ENCODE peak calls at places on chromosomes 3 and 15, in four cellular contexts. Z is Peyer's patch, D is HepG2, L is tibial nerve. G is an unnamed sample. For H3K27me3, the result is how much of the 10 kb centered on the place peaks cover.

GRCh38 chr15:43187544-43188155 is 2.4 kb downstream of the CCNDBP1 start:
- DNase-seq in Z (no peak), D (peak), L (no peak), G (no peak)

GRCh38 chr3:155080692-155081091 is 573 bp downstream of the MME start:
- DNase-seq in Z (no peak), D (no peak), L (no peak), G (no peak)

GRCh38 chr3:38455639-38456430 is 2.1 kb downstream of the ACVR2B start:
- DNase-seq in Z (no peak), D (no peak), L (no peak), G (no peak)

GRCh38 chr3:171420667-171421066 is 39.5 kb downstream of the TNIK start:
- DNase-seq in Z (no peak), D (no peak), L (no peak), G (no peak)

GRCh38 chr3:95434436-95434835 is 1371.6 kb downstream of the NSUN3 start:
- DNase-seq in Z (no peak), D (no peak), L (no peak), G (no peak)

GRCh38 chr3:12423918-12424634 is 60.2 kb upstream of the TSEN2 start:
- DNase-seq in Z (no peak), D (no peak), L (no peak), G (peak)

GRCh38 chr15:27059610-27060202 is 88.7 kb downstream of the GABRG3 start:
- DNase-seq in Z (no peak), D (peak), L (peak), G (no peak)

GRCh38 chr3:23325466-23326065 is 122.4 kb downstream of the UBE2E2 start:
- DNase-seq in Z (no peak), D (no peak), L (no peak), G (no peak)

GRCh38 chr3:105780114-105780513 is 88.7 kb downstream of the CBLB start:
- DNase-seq in Z (no peak), D (no peak), L (no peak), G (no peak)

GRCh38 chr3:41346698-41347097 is 147.4 kb downstream of the CTNNB1 start:
- DNase-seq in Z (no peak), D (no peak), L (no peak), G (no peak)

GRCh38 chr3:190064112-190064511 is 56.6 kb downstream of the P3H2 start:
- DNase-seq in Z (no peak), D (no peak), L (no peak), G (no peak)

GRCh38 chr15:80168421-80168820 is 15.6 kb downstream of the FAH start:
- DNase-seq in Z (no peak), D (no peak), L (no peak), G (no peak)

GRCh38 chr3:71244153-71245051 is 339.1 kb downstream of the FOXP1 start:
- DNase-seq in Z (no peak), D (no peak), L (no peak), G (no peak)

GRCh38 chr15:56245871-56246814 is 2.5 kb upstream of the RFX7 start:
- DNase-seq in Z (peak), D (peak), L (peak), G (peak)
- TF ChIP-seq POLR2A in Z (peak), D (peak), L (no peak), G (no peak)

GRCh38 chr3:33786565-33787327 is 11.7 kb upstream of the PDCD6IP start:
- DNase-seq in Z (no peak), D (no peak), L (no peak), G (no peak)
- H3K4me3 ChIP-seq in Z (no peak), D (peak), L (peak), G (no peak)

GRCh38 chr3:196225086-196225485 is 8.8 kb downstream of the SLC51A start:
- DNase-seq in Z (no peak), D (no peak), L (no peak), G (no peak)
- H3K27me3 ChIP-seq in Z (under half), D (under half), L (under half), G (under half)

GRCh38 chr3:129663045-129663446 is 56.6 kb upstream of the PLXND1 start:
- DNase-seq in Z (no peak), D (peak), L (no peak), G (no peak)

GRCh38 chr3:129665024-129665768 is 58.7 kb upstream of the PLXND1 start:
- DNase-seq in Z (no peak), D (peak), L (no peak), G (no peak)

GRCh38 chr3:129662230-129662629 is 55.8 kb upstream of the PLXND1 start:
- DNase-seq in Z (no peak), D (no peak), L (no peak), G (no peak)

GRCh38 chr3:129661766-129662165 is 55.3 kb upstream of the PLXND1 start:
- DNase-seq in Z (no peak), D (no peak), L (no peak), G (no peak)

DNA sequence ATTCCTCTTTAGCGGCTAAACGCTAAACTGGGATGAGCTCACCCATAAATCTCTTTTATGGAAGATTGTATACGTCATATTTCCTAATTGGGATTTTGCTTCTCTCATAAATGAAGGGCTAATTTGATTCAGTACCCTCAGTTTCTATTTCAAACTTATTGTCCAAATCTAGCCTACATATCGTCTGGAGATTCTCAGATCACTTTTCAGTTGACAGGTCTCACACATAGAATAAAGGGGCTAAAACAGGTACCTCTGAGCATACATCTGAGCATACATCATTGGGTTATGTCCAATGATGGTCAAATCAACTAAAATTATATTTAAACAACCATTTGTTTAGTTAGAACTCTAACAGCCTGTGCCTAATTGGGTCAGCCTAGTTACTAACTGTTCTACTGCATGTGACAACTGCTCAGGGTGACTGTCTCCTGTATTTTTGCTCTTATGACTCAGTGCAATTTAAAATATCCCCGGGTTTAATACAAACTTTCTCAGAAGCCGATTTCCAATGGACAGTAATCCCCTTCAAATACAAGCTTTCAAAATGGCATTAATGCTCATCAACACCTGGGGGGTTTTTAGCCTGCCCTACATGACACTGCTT is 57.7 kb upstream of the PLXND1 start:
- DNase-seq in Z (no peak), D (no peak), L (no peak), G (no peak)
- TF ChIP-seq POLR2A in Z (no peak), D (no peak), L (no peak), G (no peak)

DNA sequence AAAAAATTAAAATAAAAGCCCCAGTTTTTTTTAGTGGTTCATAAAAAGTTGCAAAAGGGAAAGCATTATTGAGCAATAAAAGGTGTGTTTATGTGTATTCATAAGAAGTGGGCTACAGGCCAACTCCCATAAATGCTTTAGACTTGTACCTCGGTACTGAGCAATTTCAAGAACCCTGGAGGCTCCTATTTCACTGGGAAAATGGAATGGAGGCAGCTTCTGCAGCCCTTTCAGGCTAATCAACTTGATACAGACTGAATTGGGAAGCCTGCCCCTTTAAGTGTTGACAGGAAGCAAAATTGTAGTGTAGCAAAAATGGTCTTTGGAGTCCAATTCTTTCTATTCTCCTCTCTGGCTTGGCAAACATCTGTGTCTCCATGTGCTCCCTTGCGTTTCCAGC is 118.8 kb downstream of the ECT2 start:
- DNase-seq in Z (no peak), D (no peak), L (peak), G (no peak)
- H3K4me3 ChIP-seq in Z (no peak), D (no peak), L (no peak), G (no peak)

GRCh38 chr3:126212250-126212628 is 31.9 kb upstream of the ALDH1L1 start:
- DNase-seq in Z (no peak), D (no peak), L (no peak), G (no peak)
- H3K27me3 ChIP-seq in Z (under half), D (under half), L (under half), G (under half)

DNA sequence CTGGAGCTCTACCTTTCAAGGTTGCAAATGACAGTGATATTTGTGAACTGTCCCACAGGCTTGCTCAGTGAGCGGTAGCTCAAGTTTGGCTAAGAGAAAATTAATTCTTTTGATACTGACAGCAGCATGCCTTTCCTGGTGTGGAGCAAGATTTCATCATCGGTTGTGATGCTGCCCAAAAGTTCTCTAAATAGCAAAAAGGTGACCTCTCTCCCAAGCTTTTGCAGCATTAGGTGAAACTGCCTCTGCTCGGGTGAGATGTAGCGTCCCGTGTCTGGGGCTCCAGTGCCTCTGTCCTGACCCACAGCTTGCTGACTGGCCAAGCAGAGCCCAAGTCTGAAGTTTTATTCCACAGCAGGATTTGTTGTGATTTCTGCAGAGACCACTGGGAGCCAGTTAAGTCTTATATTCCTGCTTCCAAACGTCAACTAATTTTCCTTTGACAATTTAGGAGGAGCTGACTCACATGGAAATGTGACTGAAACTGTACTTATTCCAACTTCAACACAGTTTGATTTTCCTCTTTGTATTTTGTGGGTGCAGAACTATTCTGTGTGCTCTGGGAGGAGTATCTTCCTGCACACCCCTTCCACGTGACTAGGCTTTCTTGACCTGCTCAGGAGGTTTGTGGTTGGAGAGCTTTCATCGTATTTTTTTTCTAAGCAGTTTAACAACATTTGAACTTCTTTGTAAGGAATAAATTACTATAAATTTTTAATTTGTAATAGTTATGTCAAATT is 5.9 kb downstream of the SYNM start:
- DNase-seq in Z (no peak), D (no peak), L (no peak), G (no peak)
- TF ChIP-seq POLR2A in Z (no peak), D (no peak), L (no peak), G (no peak)

GRCh38 chr3:112639451-112640332 is 1.3 kb downstream of the CCDC80 start:
- DNase-seq in Z (no peak), D (no peak), L (no peak), G (peak)
- H3K4me3 ChIP-seq in Z (no peak), D (no peak), L (peak), G (no peak)

GRCh38 chr3:13883681-13884080 is 3.8 kb upstream of the WNT7A start:
- DNase-seq in Z (no peak), D (no peak), L (no peak), G (no peak)

GRCh38 chr3:13879946-13880810 is at the start of gene WNT7A:
- DNase-seq in Z (no peak), D (no peak), L (no peak), G (no peak)

GRCh38 chr3:13880811-13881156 is 913 bp upstream of the WNT7A start:
- DNase-seq in Z (no peak), D (no peak), L (no peak), G (no peak)

GRCh38 chr3:13882876-13883275 is 3.0 kb upstream of the WNT7A start:
- DNase-seq in Z (no peak), D (no peak), L (no peak), G (peak)

DNA sequence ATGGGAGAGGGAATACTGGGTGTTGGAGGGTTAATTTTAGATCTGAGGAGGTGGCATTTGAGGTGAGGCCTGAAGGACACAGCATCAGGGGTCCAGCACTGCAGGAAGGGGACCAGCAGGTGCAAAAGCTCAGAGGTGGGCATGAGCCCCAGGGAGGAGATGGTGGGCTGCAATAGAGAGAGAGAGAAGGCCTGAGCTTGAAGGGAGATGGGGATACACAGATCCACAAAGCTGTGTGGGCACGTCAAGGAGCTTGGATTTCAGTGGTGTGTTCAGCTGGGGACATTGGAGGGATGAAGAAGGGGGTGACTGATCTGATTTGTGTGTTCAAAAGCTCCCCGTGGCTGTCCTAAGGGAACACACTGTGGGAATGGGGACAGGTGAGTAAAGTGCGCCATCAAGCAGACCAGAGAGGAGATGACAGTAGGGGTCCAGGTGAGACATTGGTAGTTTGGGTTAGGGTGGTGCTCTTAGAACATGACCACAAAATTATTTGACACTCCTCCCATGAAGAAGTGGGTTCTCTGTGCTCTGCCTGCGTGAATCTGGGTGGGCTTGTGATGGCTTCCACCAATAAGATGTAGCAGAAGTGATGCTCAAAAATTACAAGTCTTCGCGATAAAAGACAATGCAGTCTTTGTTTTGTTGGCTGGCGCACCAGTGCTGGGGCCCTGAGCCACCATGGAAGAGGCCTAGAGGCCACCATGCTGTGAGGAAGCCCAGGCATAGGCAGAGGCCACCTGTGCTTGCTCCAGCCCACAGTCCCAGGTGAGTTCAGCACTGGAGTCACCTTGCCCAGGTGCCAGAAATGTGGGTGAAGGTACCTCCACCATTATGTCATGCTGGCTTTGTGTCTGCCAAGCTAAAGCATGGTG is 1.9 kb upstream of the WNT7A start:
- DNase-seq in Z (no peak), D (no peak), L (no peak), G (peak)
- H3K27me3 ChIP-seq in Z (under half), D (under half), L (half or more), G (under half)

GRCh38 chr3:157082305-157082981 is 77.5 kb downstream of the CCNL1 start:
- DNase-seq in Z (no peak), D (no peak), L (no peak), G (peak)
- TF ChIP-seq POLR2A in Z (peak), D (no peak), L (no peak), G (no peak)

G was measured in right lobe of liver.